ENCODE peak calls at places on chromosomes 7 and 10, in six cellular contexts. Y, L, C, R, O and F are unnamed samples.

GRCh38 chr10:80894797-80895467 is 357.2 kb downstream of the SH2D4B start:
- DNase-seq in Y (no peak), L (no peak), C (no peak), R (no peak), O (no peak), F (no peak)

GRCh38 chr7:46738713-46739220 is 817.7 kb upstream of the IGFBP3 start:
- DNase-seq in Y (no peak), L (peak), C (no peak), R (no peak), O (no peak), F (no peak)

GRCh38 chr7:31067491-31067890 is 15.4 kb downstream of the ADCYAP1R1 start:
- DNase-seq in Y (no peak), L (no peak), C (no peak), R (no peak), O (no peak), F (no peak)

GRCh38 chr7:142385528-142386340 is 127.9 kb upstream of the PRSS58 start:
- DNase-seq in Y (peak), L (peak), C (peak), R (peak), O (peak), F (peak)

GRCh38 chr7:135188298-135188984 is 17.9 kb upstream of the CYREN start:
- DNase-seq in Y (no peak), L (no peak), C (no peak), R (no peak), O (no peak), F (peak)

GRCh38 chr7:30562498-30562897 is 32.2 kb upstream of the GARS1 start:
- DNase-seq in Y (no peak), L (peak), C (no peak), R (peak), O (no peak), F (no peak)

GRCh38 chr10:12513775-12514663 is 164.7 kb downstream of the CAMK1D start:
- DNase-seq in Y (no peak), L (peak), C (no peak), R (no peak), O (no peak), F (no peak)

GRCh38 chr7:16804674-16805439 is at the start of gene AGR2:
- DNase-seq in Y (no peak), L (peak), C (no peak), R (no peak), O (peak), F (no peak)

GRCh38 chr7:157017639-157018327 is 7.3 kb upstream of the MNX1 start:
- DNase-seq in Y (no peak), L (no peak), C (no peak), R (no peak), O (no peak), F (no peak)

GRCh38 chr10:35908451-35908850 is 266.4 kb upstream of the FZD8 start:
- DNase-seq in Y (no peak), L (peak), C (no peak), R (no peak), O (no peak), F (no peak)

GRCh38 chr7:155852426-155853301 is 40.4 kb upstream of the SHH start:
- DNase-seq in Y (no peak), L (no peak), C (no peak), R (no peak), O (no peak), F (no peak)

GRCh38 chr7:118285358-118285757 is 60.9 kb downstream of the ANKRD7 start:
- DNase-seq in Y (no peak), L (no peak), C (no peak), R (no peak), O (no peak), F (no peak)

GRCh38 chr10:118621304-118621942 is 26.0 kb upstream of the PRLHR start:
- DNase-seq in Y (no peak), L (no peak), C (no peak), R (no peak), O (peak), F (no peak)

GRCh38 chr10:118610577-118610976 is 15.1 kb upstream of the PRLHR start:
- DNase-seq in Y (no peak), L (no peak), C (no peak), R (no peak), O (no peak), F (no peak)

DNA sequence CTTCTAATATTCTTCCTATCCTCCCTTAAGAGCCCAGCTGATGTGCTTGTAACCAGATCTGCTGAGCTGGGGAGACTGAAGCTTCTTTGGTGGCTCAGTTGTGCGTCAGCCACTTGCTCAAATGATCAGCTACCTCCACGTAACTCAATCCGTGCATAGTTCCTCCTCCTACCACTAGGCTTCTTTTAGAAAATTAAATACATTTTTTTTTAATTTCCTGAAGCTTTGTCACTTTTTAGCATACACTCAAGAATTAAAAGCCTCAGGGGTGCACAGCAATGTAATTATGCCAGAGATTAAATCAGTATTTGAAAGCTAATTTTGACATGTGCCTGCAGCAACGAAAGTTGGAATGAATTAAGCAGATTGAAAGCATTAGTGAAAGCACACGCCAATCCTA is 20.4 kb upstream of the PRLHR start:
- DNase-seq in Y (no peak), L (peak), C (peak), R (peak), O (peak), F (no peak)
- TF ChIP-seq CTCF in Y (no peak), L (no peak), C (peak), R (peak), O (no peak), F (no peak)

GRCh38 chr7:122550545-122550944 is 148.4 kb downstream of the RNF133 start:
- DNase-seq in Y (no peak), L (no peak), C (peak), R (no peak), O (no peak), F (no peak)
- TF ChIP-seq CTCF in Y (no peak), L (no peak), C (peak), R (no peak), O (no peak), F (no peak)

GRCh38 chr7:65839846-65840245 is 33.0 kb upstream of the VKORC1L1 start:
- DNase-seq in Y (no peak), L (no peak), C (no peak), R (no peak), O (no peak), F (no peak)

GRCh38 chr7:65846008-65846570 is 26.8 kb upstream of the VKORC1L1 start:
- DNase-seq in Y (no peak), L (no peak), C (no peak), R (no peak), O (no peak), F (no peak)

GRCh38 chr7:65840446-65840845 is 32.4 kb upstream of the VKORC1L1 start:
- DNase-seq in Y (no peak), L (no peak), C (no peak), R (no peak), O (no peak), F (no peak)
- TF ChIP-seq CTCF in Y (no peak), L (no peak), C (no peak), R (no peak), O (no peak), F (no peak)

GRCh38 chr10:43606323-43607198 is at the start of gene ZNF485:
- DNase-seq in Y (peak), L (peak), C (peak), R (peak), O (peak), F (no peak)

GRCh38 chr10:43607199-43607573 is 948 bp downstream of the ZNF485 start:
- DNase-seq in Y (no peak), L (no peak), C (no peak), R (no peak), O (no peak), F (no peak)

GRCh38 chr10:43605850-43606322 is 352 bp upstream of the ZNF485 start:
- DNase-seq in Y (no peak), L (no peak), C (no peak), R (no peak), O (no peak), F (no peak)

GRCh38 chr10:43610636-43611035 is 4.4 kb downstream of the ZNF485 start:
- DNase-seq in Y (no peak), L (peak), C (peak), R (peak), O (no peak), F (no peak)
- TF ChIP-seq CTCF in Y (no peak), L (no peak), C (no peak), R (no peak), O (no peak), F (no peak)

GRCh38 chr7:42745357-42746022 is 166.4 kb downstream of the C7orf25 start:
- DNase-seq in Y (peak), L (peak), C (peak), R (peak), O (peak), F (no peak)
- TF ChIP-seq CTCF in Y (peak), L (peak), C (peak), R (peak), O (peak), F (peak)

GRCh38 chr10:79053081-79053434 is 15.7 kb upstream of the ZMIZ1 start:
- DNase-seq in Y (no peak), L (no peak), C (no peak), R (no peak), O (no peak), F (no peak)

GRCh38 chr10:79050896-79051555 is 17.7 kb upstream of the ZMIZ1 start:
- DNase-seq in Y (no peak), L (no peak), C (no peak), R (no peak), O (peak), F (no peak)

GRCh38 chr10:79051766-79052165 is 17.0 kb upstream of the ZMIZ1 start:
- DNase-seq in Y (no peak), L (no peak), C (no peak), R (no peak), O (no peak), F (no peak)

GRCh38 chr10:79053481-79054202 is 15.1 kb upstream of the ZMIZ1 start:
- DNase-seq in Y (no peak), L (no peak), C (no peak), R (no peak), O (no peak), F (no peak)

DNA sequence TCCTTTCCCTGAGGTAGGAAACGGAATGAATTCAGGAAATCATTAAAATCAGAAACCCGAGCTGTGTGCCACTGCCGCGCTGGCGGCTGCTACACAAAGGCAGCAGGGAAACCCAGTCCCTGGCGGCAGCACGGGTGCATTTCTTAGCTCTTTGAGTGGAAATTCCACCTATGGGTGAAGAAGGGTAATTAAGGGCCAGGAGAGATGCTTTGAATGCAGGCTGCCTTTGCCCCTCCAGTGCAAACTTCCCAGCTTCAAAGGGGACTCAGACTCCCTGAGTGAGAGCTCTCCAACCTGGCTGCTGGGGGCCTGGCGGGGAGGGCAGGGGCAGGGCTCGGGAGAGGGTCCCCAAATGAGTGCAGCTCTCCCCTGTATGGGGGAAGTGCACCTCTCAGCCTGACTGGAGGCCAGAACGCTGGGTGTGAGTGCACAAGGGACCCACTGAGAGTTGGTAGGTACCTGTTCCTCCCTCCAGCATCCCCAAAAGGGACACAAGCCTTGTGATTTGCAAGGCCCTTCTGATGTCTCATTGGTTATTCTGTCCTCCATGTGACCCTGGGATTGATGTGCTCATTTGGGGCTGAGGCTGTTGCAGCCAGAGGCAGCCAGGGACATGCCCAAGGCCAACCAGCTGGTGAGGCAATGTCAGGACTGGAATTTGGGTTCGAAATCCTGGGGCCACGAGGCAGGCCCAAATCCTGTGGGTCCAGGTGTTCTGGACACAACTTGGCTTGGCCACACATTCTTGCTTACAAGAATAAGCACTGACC is 16.3 kb upstream of the ZMIZ1 start:
- DNase-seq in Y (no peak), L (no peak), C (no peak), R (no peak), O (no peak), F (no peak)
- TF ChIP-seq CTCF in Y (peak), L (peak), C (no peak), R (peak), O (no peak), F (peak)

GRCh38 chr10:17200885-17201164 is 647 bp downstream of the TRDMT1 start:
- DNase-seq in Y (peak), L (peak), C (peak), R (peak), O (peak), F (peak)
- TF ChIP-seq CTCF in Y (no peak), L (no peak), C (no peak), R (no peak), O (no peak), F (no peak)

DNA sequence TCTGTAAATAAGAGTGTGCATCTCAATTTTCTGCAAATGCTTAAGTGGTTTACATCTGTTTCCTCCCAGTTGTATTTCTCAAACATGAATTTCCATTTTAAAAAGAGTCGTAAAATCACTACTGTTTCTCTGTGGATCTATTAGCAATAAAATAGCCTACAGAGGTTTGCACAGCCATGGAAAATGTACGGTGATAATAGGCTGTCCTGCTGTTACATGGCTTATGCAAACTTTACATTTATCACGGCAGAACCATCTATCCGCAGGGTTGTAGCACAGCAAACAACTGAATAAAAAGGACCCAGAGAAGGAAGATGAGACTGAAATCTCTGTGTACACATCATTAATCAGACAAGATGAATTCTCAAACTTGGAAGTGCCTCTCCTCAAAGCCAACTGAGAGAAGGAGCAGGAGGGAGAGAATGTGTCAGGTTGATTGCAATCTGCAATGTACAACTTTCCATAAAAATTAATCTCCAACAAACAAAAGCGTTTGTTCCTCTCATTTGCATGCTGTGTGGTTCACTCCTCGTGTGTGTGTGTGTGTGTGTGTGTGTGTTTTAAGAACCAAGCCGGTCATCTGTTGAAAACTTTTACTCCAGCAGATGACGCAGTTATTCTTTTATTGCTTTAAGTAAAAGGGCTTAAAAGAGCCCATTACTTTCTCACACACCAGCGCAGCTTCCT is 279.3 kb downstream of the SKAP2 start:
- DNase-seq in Y (no peak), L (no peak), C (no peak), R (no peak), O (no peak), F (no peak)
- TF ChIP-seq CTCF in Y (no peak), L (no peak), C (no peak), R (no peak), O (no peak), F (no peak)

DNA sequence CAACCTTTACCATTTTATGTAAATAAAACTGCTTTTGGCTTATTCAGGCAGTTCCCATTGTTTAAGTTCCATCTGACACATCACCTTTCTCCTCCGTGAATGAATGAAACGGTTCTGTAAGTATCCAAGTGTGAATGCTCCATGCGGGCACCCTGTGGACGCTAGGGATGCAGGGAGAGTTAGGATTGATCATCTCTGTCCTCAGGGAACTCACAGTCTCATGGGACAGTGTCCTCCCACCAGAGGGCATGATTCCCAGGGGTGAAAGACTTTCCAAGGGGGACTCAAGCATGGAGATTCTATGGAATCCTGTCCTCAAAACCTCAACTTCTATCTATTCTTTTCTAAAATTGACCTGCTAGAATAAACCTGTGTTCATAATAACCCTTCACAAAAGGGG is 98.8 kb downstream of the HECW1 start:
- DNase-seq in Y (no peak), L (no peak), C (no peak), R (no peak), O (peak), F (no peak)
- TF ChIP-seq CTCF in Y (no peak), L (no peak), C (peak), R (peak), O (no peak), F (no peak)